ENCODE peak calls at places on chromosomes 5 and 9, in seven cellular contexts. A, R, F, D, O, H and X are unnamed samples.

GRCh38 chr9:79572891-79573696 is 1.3 kb downstream of the TLE4 start:
- DNase-seq in H (no peak), A (peak; percentile 9), F (peak; percentile 62), D (peak; percentile 34), R (peak; percentile 27), O (peak; percentile 57), X (peak; percentile 35)

GRCh38 chr5:131488463-131488862 is 146.6 kb downstream of the RAPGEF6 start:
- DNase-seq in O (no peak), D (no peak), H (no peak), F (no peak), R (no peak), A (peak; percentile 17), X (peak; percentile 45)

GRCh38 chr5:115184780-115185179 is 15.1 kb upstream of the TRIM36 start:
- DNase-seq in O (no peak), D (no peak), A (no peak), F (no peak), H (no peak), R (no peak), X (no peak)

GRCh38 chr9:122777052-122777451 is 11.7 kb upstream of the OR5C1 start:
- DNase-seq in A (no peak), O (no peak), H (no peak), D (no peak), F (no peak), R (no peak), X (no peak)

GRCh38 chr9:136640176-136641086 is 22.3 kb upstream of the EGFL7 start:
- DNase-seq in A (no peak), R (no peak), H (no peak), F (no peak), O (peak; percentile 38), D (no peak), X (no peak)

GRCh38 chr5:74631088-74631960 is 9.2 kb downstream of the ENC1 start:
- DNase-seq in F (no peak), A (peak; percentile 71), D (no peak), O (no peak), H (no peak), R (peak; percentile 95), X (peak; percentile 86)

GRCh38 chr5:35087971-35088370 is 40.2 kb upstream of the AGXT2 start:
- DNase-seq in O (no peak), D (no peak), R (no peak), F (no peak), H (no peak), A (peak; percentile 17), X (no peak)

GRCh38 chr9:133935328-133936040 is 56.6 kb downstream of the VAV2 start:
- DNase-seq in D (no peak), H (no peak), O (peak; percentile 76), R (no peak), F (peak; percentile 72), A (peak; percentile 75), X (peak; percentile 79)

GRCh38 chr5:91384671-91385430 is 1.7 kb upstream of the ARRDC3 start:
- DNase-seq in H (peak; percentile 81), F (peak; percentile 73), D (no peak), O (no peak), R (peak; percentile 93), A (peak; percentile 96), X (peak; percentile 94)

DNA sequence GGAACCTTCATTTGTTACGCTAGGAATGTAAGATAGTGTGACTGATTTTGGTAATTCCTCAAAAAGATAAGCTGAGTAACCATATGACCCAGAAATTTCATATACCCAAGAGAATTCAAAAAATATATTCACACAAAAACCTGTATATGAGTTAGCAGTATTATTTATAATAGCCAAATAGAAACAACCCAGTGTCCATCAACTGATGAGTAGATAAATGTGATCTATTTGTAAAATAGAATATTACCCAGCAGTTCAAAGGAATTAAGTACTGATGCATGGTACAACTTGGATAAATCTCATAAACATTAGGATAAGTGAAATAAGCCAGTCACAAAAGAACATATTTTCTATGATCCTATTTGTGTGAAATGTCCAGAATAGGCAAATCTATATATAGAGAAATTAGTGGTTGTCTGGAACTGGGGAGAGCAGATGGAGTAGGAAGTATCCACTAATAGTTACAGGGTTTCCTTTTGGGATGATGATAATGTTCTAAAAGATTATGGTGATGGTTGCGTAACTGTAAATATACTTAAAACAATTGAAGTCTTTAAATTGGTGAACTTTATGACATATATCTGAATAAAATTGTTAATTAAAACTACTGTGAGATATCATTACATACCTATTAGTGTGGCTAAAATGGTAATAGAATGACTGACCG is 10.2 kb downstream of the MARCHF6 start:
- DNase-seq in O (no peak), D (no peak), H (no peak), R (no peak), A (no peak), F (no peak), X (no peak)
- H3K4me1 ChIP-seq in O (peaks cover 85% of the 10 kb centered on the region), D (peaks cover 2% of the 10 kb centered on the region), H (no peaks in the 10 kb centered on the region), R (no peaks in the 10 kb centered on the region), A (no peaks in the 10 kb centered on the region), F (peaks cover 5% of the 10 kb centered on the region), X (no peaks in the 10 kb centered on the region)

DNA sequence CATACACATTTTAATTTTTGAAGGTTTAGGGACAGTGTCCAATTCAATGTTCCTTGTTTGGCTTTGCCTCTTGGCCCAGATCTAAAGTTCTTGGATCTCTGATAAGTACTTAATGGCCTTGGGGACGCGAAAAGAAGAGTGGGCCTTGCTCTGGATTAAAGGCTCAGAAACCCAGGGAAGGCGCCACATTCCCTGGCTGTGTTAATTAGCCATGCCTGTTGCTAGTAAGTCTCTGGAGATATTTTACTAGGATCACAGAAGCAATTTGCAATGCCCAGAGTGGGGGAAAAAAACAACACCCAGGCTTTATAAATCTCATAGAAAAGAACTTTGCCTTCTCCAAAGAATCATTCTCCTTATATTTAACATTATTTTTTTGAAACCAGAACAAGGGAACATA is 172.0 kb upstream of the ANKRD55 start:
- DNase-seq in D (no peak), H (peak; percentile 9), F (no peak), A (no peak), R (peak; percentile 91), O (no peak), X (no peak)
- H3K4me1 ChIP-seq in D (no peaks in the 10 kb centered on the region), H (no peaks in the 10 kb centered on the region), F (peaks cover 14% of the 10 kb centered on the region), A (no peaks in the 10 kb centered on the region), R (no peaks in the 10 kb centered on the region), O (peaks cover 27% of the 10 kb centered on the region), X (no peaks in the 10 kb centered on the region)

DNA sequence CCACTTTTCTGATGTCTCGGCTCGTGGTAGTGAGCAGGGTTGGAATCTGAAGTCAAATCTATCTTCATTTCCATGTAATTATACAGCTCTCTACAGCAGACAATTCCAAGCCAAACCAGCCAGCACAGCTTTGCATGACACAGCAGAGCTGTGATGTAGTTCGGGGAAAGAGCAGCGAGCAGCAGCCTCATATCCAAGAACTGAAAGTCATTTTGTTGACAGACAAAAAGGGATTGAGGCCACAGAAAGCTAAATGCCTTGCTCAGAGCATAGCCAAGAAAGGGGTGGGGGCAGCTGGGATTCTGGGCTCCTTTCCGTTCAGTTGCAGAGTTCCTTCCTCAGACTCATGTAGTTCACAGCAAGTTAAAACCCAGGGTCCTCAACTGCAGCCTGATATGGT is 32.0 kb downstream of the LCP2 start:
- DNase-seq in R (no peak), D (no peak), O (peak; percentile 18), H (no peak), F (no peak), A (peak; percentile 31), X (no peak)
- H3K4me1 ChIP-seq in R (no peaks in the 10 kb centered on the region), D (peaks cover 8% of the 10 kb centered on the region), O (peaks cover 22% of the 10 kb centered on the region), H (no peaks in the 10 kb centered on the region), F (peaks cover 10% of the 10 kb centered on the region), A (no peaks in the 10 kb centered on the region), X (no peaks in the 10 kb centered on the region)

DNA sequence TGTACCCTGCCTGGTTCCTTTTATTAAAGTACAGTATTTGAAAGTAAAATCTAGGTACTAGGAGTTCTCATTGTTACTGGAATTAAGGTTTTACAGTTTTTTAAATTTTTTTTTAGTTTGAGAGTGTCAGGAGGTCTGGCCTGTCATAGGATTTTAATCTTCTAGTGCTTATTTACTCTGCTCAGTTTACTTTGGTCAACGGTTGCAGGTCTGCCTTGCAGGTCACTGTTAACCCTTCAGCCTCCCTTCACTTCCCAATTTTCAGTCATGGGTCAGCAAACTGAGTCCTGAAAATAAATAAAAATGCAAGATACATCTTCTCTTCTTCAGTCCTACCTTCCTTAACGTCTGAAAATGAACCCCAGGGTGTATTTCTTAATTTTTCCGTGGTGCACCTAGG is 18.8 kb upstream of the PTBP3 start:
- DNase-seq in F (no peak), R (no peak), H (no peak), O (no peak), D (no peak), A (no peak), X (no peak)
- H3K4me1 ChIP-seq in F (no peaks in the 10 kb centered on the region), R (no peaks in the 10 kb centered on the region), H (no peaks in the 10 kb centered on the region), O (peaks cover 12% of the 10 kb centered on the region), D (no peaks in the 10 kb centered on the region), A (no peaks in the 10 kb centered on the region), X (peaks cover 6% of the 10 kb centered on the region)

GRCh38 chr5:150631326-150631701 is 9.1 kb upstream of the SYNPO start:
- DNase-seq in D (no peak), O (no peak), A (no peak), H (no peak), R (no peak), F (no peak), X (no peak)
- H3K4me1 ChIP-seq in D (no peaks in the 10 kb centered on the region), O (peaks cover 87% of the 10 kb centered on the region), A (peaks cover 17% of the 10 kb centered on the region), H (peaks cover 5% of the 10 kb centered on the region), R (no peaks in the 10 kb centered on the region), F (peaks cover 41% of the 10 kb centered on the region), X (peaks cover 27% of the 10 kb centered on the region)

GRCh38 chr9:125756499-125756898 is 9.3 kb downstream of the PBX3 start:
- DNase-seq in O (no peak), H (no peak), D (no peak), F (no peak), A (no peak), R (no peak), X (no peak)

GRCh38 chr9:125752070-125752628 is 5.0 kb downstream of the PBX3 start:
- DNase-seq in F (no peak), A (no peak), O (no peak), H (no peak), D (no peak), R (peak; percentile 37), X (no peak)

GRCh38 chr9:125757834-125758233 is 10.7 kb downstream of the PBX3 start:
- DNase-seq in A (no peak), H (no peak), R (no peak), F (no peak), D (no peak), O (no peak), X (no peak)

GRCh38 chr9:125754096-125754495 is 6.9 kb downstream of the PBX3 start:
- DNase-seq in F (no peak), H (no peak), A (no peak), D (no peak), O (no peak), R (peak; percentile 26), X (no peak)

GRCh38 chr9:125755340-125755739 is 8.2 kb downstream of the PBX3 start:
- DNase-seq in F (peak; percentile 28), R (peak; percentile 50), A (no peak), D (no peak), H (no peak), O (no peak), X (no peak)
- H3K4me1 ChIP-seq in F (peaks cover 76% of the 10 kb centered on the region), R (peaks cover 4% of the 10 kb centered on the region), A (peaks cover 13% of the 10 kb centered on the region), D (peaks cover 8% of the 10 kb centered on the region), H (peaks cover 43% of the 10 kb centered on the region), O (peaks cover 88% of the 10 kb centered on the region), X (peaks cover 16% of the 10 kb centered on the region)